ENCODE peak calls at places on chromosome 20, in four cellular contexts. One of them, this sample, is unnamed.

GRCh38 chr20:38170914-38171300 is 5.8 kb upstream of the TGM2 start:
- DNase-seq in H1: no peak
- DNase-seq in HepG2: no peak
- DNase-seq in K562: no peak
- DNase-seq in this sample: no peak

GRCh38 chr20:47357296-47358051 is 975 bp upstream of the ZMYND8 start:
- DNase-seq in H1: no peak
- DNase-seq in HepG2: peak
- DNase-seq in K562: peak
- DNase-seq in this sample: peak

GRCh38 chr20:917416-917815 is 1.3 kb upstream of the ANGPT4 start:
- DNase-seq in H1: no peak
- DNase-seq in HepG2: no peak
- DNase-seq in K562: no peak
- DNase-seq in this sample: no peak

GRCh38 chr20:19806806-19807691 is 49.0 kb downstream of the RIN2 start:
- DNase-seq in H1: no peak
- DNase-seq in HepG2: no peak
- DNase-seq in K562: no peak
- DNase-seq in this sample: no peak

GRCh38 chr20:10067305-10067704 is 32.5 kb downstream of the ANKEF1 start:
- DNase-seq in H1: no peak
- DNase-seq in HepG2: no peak
- DNase-seq in K562: no peak
- DNase-seq in this sample: no peak

GRCh38 chr20:36836591-36837329 is 39.2 kb upstream of the TLDC2 start:
- DNase-seq in H1: peak
- DNase-seq in HepG2: peak
- DNase-seq in K562: peak
- DNase-seq in this sample: peak

GRCh38 chr20:57558614-57559285 is 2.2 kb upstream of the PCK1 start:
- DNase-seq in H1: no peak
- DNase-seq in HepG2: peak
- DNase-seq in K562: no peak
- DNase-seq in this sample: no peak

GRCh38 chr20:47406849-47407682 is 50.6 kb upstream of the ZMYND8 start:
- DNase-seq in H1: no peak
- DNase-seq in HepG2: no peak
- DNase-seq in K562: no peak
- DNase-seq in this sample: no peak

GRCh38 chr20:47792021-47792618 is 6.8 kb upstream of the SULF2 start:
- DNase-seq in H1: no peak
- DNase-seq in HepG2: no peak
- DNase-seq in K562: no peak
- DNase-seq in this sample: no peak

GRCh38 chr20:55173601-55174000 is 698.2 kb downstream of the DOK5 start:
- DNase-seq in H1: no peak
- DNase-seq in HepG2: no peak
- DNase-seq in K562: no peak
- DNase-seq in this sample: no peak

GRCh38 chr20:50248104-50248631 is 57.5 kb downstream of the CEBPB start:
- DNase-seq in H1: no peak
- DNase-seq in HepG2: no peak
- DNase-seq in K562: peak
- DNase-seq in this sample: no peak

GRCh38 chr20:1171461-1172093 is 13.2 kb downstream of the TMEM74B start:
- DNase-seq in H1: no peak
- DNase-seq in HepG2: peak
- DNase-seq in K562: peak
- DNase-seq in this sample: no peak

GRCh38 chr20:37836926-37837325 is 66.0 kb upstream of the VSTM2L start:
- DNase-seq in H1: no peak
- DNase-seq in HepG2: no peak
- DNase-seq in K562: no peak
- DNase-seq in this sample: no peak

GRCh38 chr20:3238616-3239025 is 369 bp downstream of the SLC4A11 start:
- DNase-seq in H1: no peak
- DNase-seq in HepG2: no peak
- DNase-seq in K562: peak
- DNase-seq in this sample: no peak

GRCh38 chr20:59805266-59805665 is 128.2 kb downstream of the SYCP2 start:
- DNase-seq in H1: no peak
- DNase-seq in HepG2: no peak
- DNase-seq in K562: no peak
- DNase-seq in this sample: no peak

GRCh38 chr20:3632311-3633004 is 30.7 kb downstream of the GFRA4 start:
- DNase-seq in H1: no peak
- DNase-seq in HepG2: peak
- DNase-seq in K562: no peak
- DNase-seq in this sample: no peak

GRCh38 chr20:37958856-37959255 is 55.9 kb downstream of the VSTM2L start:
- DNase-seq in H1: no peak
- DNase-seq in HepG2: no peak
- DNase-seq in K562: no peak
- DNase-seq in this sample: no peak

GRCh38 chr20:40757087-40757486 is 68.1 kb upstream of the MAFB start:
- DNase-seq in H1: no peak
- DNase-seq in HepG2: no peak
- DNase-seq in K562: no peak
- DNase-seq in this sample: no peak

GRCh38 chr20:23049201-23049932 is at the start of gene THBD:
- DNase-seq in H1: no peak
- DNase-seq in HepG2: no peak
- DNase-seq in K562: no peak
- DNase-seq in this sample: no peak

GRCh38 chr20:36114707-36115106 is 39.8 kb upstream of the EPB41L1 start:
- DNase-seq in H1: no peak
- DNase-seq in HepG2: no peak
- DNase-seq in K562: no peak
- DNase-seq in this sample: no peak

GRCh38 chr20:23225407-23226060 is 125.1 kb upstream of the NXT1 start:
- DNase-seq in H1: no peak
- DNase-seq in HepG2: no peak
- DNase-seq in K562: no peak
- DNase-seq in this sample: no peak

GRCh38 chr20:22993823-22994222 is 41.3 kb upstream of the SSTR4 start:
- DNase-seq in H1: no peak
- DNase-seq in HepG2: no peak
- DNase-seq in K562: no peak
- DNase-seq in this sample: no peak

GRCh38 chr20:62740286-62741141 is 31.9 kb downstream of the NTSR1 start:
- DNase-seq in H1: no peak
- DNase-seq in HepG2: peak
- DNase-seq in K562: peak
- DNase-seq in this sample: peak

GRCh38 chr20:57993738-57994431 is 234.6 kb downstream of the ANKRD60 start:
- DNase-seq in H1: no peak
- DNase-seq in HepG2: no peak
- DNase-seq in K562: no peak
- DNase-seq in this sample: no peak

GRCh38 chr20:49672109-49672681 is 41.5 kb downstream of the B4GALT5 start:
- DNase-seq in H1: no peak
- DNase-seq in HepG2: no peak
- DNase-seq in K562: no peak
- DNase-seq in this sample: no peak

GRCh38 chr20:61744691-61745396 is 320.8 kb downstream of the TAF4 start:
- DNase-seq in H1: no peak
- DNase-seq in HepG2: no peak
- DNase-seq in K562: no peak
- DNase-seq in this sample: no peak

GRCh38 chr20:40982415-40983145 is 46.0 kb upstream of the TOP1 start:
- DNase-seq in H1: no peak
- DNase-seq in HepG2: no peak
- DNase-seq in K562: no peak
- DNase-seq in this sample: no peak

GRCh38 chr20:1945134-1945618 is 48.7 kb downstream of the PDYN start:
- DNase-seq in H1: no peak
- DNase-seq in HepG2: no peak
- DNase-seq in K562: no peak
- DNase-seq in this sample: no peak

GRCh38 chr20:1390552-1391403 is 2.1 kb downstream of the FKBP1A start:
- DNase-seq in H1: no peak
- DNase-seq in HepG2: no peak
- DNase-seq in K562: no peak
- DNase-seq in this sample: no peak

GRCh38 chr20:62772103-62772611 is 24.1 kb upstream of the MRGBP start:
- DNase-seq in H1: no peak
- DNase-seq in HepG2: no peak
- DNase-seq in K562: no peak
- DNase-seq in this sample: no peak

GRCh38 chr20:20364747-20365558 is 3.0 kb upstream of the INSM1 start:
- DNase-seq in H1: no peak
- DNase-seq in HepG2: no peak
- DNase-seq in K562: no peak
- DNase-seq in this sample: no peak

GRCh38 chr20:57986776-57987175 is 241.7 kb downstream of the ANKRD60 start:
- DNase-seq in H1: no peak
- DNase-seq in HepG2: no peak
- DNase-seq in K562: no peak
- DNase-seq in this sample: no peak

GRCh38 chr20:38748863-38749153 is 548 bp downstream of the ACTR5 start:
- DNase-seq in H1: no peak
- DNase-seq in HepG2: no peak
- DNase-seq in K562: no peak
- DNase-seq in this sample: peak

GRCh38 chr20:956330-956951 is 40.3 kb upstream of the ANGPT4 start:
- DNase-seq in H1: peak
- DNase-seq in HepG2: peak
- DNase-seq in K562: peak
- DNase-seq in this sample: peak

GRCh38 chr20:12255571-12255970 is 337.9 kb downstream of the BTBD3 start:
- DNase-seq in H1: no peak
- DNase-seq in HepG2: no peak
- DNase-seq in K562: no peak
- DNase-seq in this sample: no peak

GRCh38 chr20:53926428-53927028 is 143.9 kb downstream of the BCAS1 start:
- DNase-seq in H1: no peak
- DNase-seq in HepG2: peak
- DNase-seq in K562: no peak
- DNase-seq in this sample: no peak
- TF ChIP-seq JUND in H1: no peak
- TF ChIP-seq JUND in HepG2: peak
- TF ChIP-seq JUND in K562: no peak
- TF ChIP-seq JUND in this sample: no peak

GRCh38 chr20:21430031-21430430 is 32.7 kb upstream of the NKX2-4 start:
- DNase-seq in H1: no peak
- DNase-seq in HepG2: no peak
- DNase-seq in K562: no peak
- DNase-seq in this sample: no peak
- TF ChIP-seq YY1 in H1: no peak
- TF ChIP-seq YY1 in HepG2: no peak
- TF ChIP-seq YY1 in K562: no peak
- TF ChIP-seq YY1 in this sample: no peak

DNA sequence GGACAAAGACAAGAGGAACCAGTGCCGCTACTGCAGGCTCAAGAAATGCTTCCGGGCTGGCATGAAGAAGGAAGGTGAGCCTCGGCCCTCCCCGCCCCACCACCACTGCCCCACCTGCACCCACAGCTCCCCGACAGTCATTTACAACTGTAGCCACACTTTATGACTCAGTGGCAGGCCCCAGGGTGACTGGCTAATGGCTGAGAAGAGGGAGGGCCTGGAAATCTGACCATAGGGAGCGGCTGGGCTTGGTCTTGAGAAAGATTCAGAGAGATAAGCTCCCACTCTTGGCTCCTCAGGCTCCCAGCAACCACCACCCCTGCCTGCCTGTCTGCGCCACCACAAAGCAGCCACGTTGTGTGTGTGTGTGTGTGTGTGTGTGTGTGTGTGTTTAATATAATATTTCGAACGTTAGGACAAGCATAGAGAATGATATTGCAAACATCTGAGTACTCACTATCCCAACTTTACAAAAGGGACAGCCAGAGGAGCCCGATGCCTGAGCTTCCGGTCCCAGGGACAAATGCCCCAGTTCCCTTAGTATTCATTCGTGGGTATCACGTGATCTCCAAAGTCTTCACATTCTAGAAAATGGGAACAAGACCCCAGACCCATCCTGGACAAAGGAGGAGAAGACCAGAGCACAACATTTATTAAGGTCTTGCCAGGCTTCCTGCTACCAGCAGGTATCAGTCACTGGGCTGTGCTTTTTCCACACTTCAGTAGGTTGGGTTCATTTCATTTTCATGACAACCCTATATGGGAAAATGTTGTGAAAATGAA is 52.1 kb downstream of the HNF4A start:
- DNase-seq in H1: no peak
- DNase-seq in HepG2: no peak
- DNase-seq in K562: peak
- DNase-seq in this sample: peak
- TF ChIP-seq ATF3 in H1: no peak
- TF ChIP-seq ATF3 in HepG2: no peak
- TF ChIP-seq ATF3 in K562: peak
- TF ChIP-seq ATF3 in this sample: no peak

GRCh38 chr20:18224968-18225568 is 63.3 kb upstream of the ZNF133 start:
- DNase-seq in H1: no peak
- DNase-seq in HepG2: peak
- DNase-seq in K562: no peak
- DNase-seq in this sample: peak
- TF ChIP-seq JUND in H1: no peak
- TF ChIP-seq JUND in HepG2: no peak
- TF ChIP-seq JUND in K562: no peak
- TF ChIP-seq JUND in this sample: no peak

DNA sequence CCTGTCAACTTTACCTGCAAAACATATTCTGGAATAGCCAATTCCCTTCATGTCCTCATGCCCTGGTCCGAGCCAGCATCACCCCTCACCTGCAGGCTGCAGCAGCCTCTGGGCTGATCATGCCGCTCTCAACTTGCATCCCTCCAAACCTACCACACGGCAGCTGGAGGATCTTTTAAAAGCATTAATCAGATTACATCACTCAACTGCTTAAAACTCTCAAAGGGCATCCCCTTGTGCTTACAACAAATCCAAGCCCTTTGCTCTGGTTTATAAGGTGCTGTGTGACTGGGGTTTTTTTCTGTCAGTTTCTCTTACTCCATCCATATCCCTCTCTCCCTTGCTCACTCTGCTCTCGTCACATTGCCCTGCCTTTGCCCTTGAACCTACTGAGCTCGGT is 24.0 kb downstream of the CD40 start:
- DNase-seq in H1: no peak
- DNase-seq in HepG2: no peak
- DNase-seq in K562: no peak
- DNase-seq in this sample: no peak
- TF ChIP-seq YY1 in H1: no peak
- TF ChIP-seq YY1 in HepG2: no peak
- TF ChIP-seq YY1 in K562: no peak
- TF ChIP-seq YY1 in this sample: no peak

GRCh38 chr20:42441196-42441861 is 748.4 kb downstream of the PTPRT start:
- DNase-seq in H1: no peak
- DNase-seq in HepG2: no peak
- DNase-seq in K562: no peak
- DNase-seq in this sample: no peak
- TF ChIP-seq ATF3 in H1: no peak
- TF ChIP-seq ATF3 in HepG2: no peak
- TF ChIP-seq ATF3 in K562: no peak
- TF ChIP-seq ATF3 in this sample: no peak